ENCODE peak calls at places on chromosomes 1 and 21, in nine cellular contexts. A is AG04450, Y is IMR-90, M is astrocyte, W is breast epithelium, K is heart right ventricle, C is ascending aorta, X is uterus, T is adrenal gland. B is an unnamed sample. For H3K9me3, the result is how much of the 10 kb centered on the place peaks cover.

GRCh38 chr1:233614743-233615521 is 1.0 kb downstream of the KCNK1 start:
- DNase-seq in M (no peak), C (no peak), K (no peak), X (peak), A (no peak), Y (no peak), T (no peak), W (peak), B (no peak)

GRCh38 chr1:182080040-182080439 is 18.5 kb upstream of the ZNF648 start:
- DNase-seq in C (no peak), M (no peak), Y (no peak), W (no peak), X (no peak), K (no peak), T (no peak), A (no peak), B (no peak)

GRCh38 chr1:43317817-43318471 is 17.2 kb downstream of the TIE1 start:
- DNase-seq in K (no peak), Y (peak), A (no peak), W (no peak), X (no peak), M (peak), T (no peak), C (no peak), B (no peak)

GRCh38 chr1:101253976-101254660 is 17.3 kb downstream of the S1PR1 start:
- DNase-seq in C (no peak), A (no peak), Y (peak), M (peak), K (no peak), W (no peak), T (peak), X (peak), B (no peak)

GRCh38 chr1:202023033-202023433 is 12.6 kb downstream of the ELF3 start:
- DNase-seq in C (no peak), A (no peak), Y (no peak), K (no peak), X (no peak), W (peak), T (no peak), M (no peak), B (no peak)

GRCh38 chr1:67843746-67844145 is 10.5 kb upstream of the GNG12 start:
- DNase-seq in A (no peak), T (no peak), X (no peak), W (no peak), C (no peak), Y (no peak), K (no peak), M (no peak), B (no peak)

GRCh38 chr1:67618285-67619018 is 66.5 kb upstream of the GADD45A start:
- DNase-seq in M (peak), X (peak), C (peak), A (peak), Y (peak), K (peak), T (peak), W (peak), B (peak)

GRCh38 chr1:67664048-67664447 is 21.0 kb upstream of the GADD45A start:
- DNase-seq in M (no peak), Y (peak), T (no peak), W (no peak), A (no peak), K (no peak), C (no peak), X (no peak), B (no peak)

GRCh38 chr1:109904105-109904817 is 6.4 kb upstream of the CSF1 start:
- DNase-seq in C (no peak), K (no peak), T (no peak), X (no peak), M (peak), Y (no peak), W (peak), A (no peak), B (no peak)

GRCh38 chr1:165845992-165846748 is 18.8 kb downstream of the UCK2 start:
- DNase-seq in X (no peak), A (no peak), C (no peak), T (no peak), K (no peak), M (no peak), W (no peak), Y (no peak), B (no peak)

GRCh38 chr1:34066921-34067603 is 98.0 kb downstream of the CSMD2 start:
- DNase-seq in K (no peak), T (no peak), Y (peak), W (no peak), X (no peak), C (no peak), M (peak), A (peak), B (no peak)
- H3K9me3 ChIP-seq in K (under half), T (under half), Y (under half), W (under half), X (under half), C (under half), M (under half), A (under half), B (under half)

DNA sequence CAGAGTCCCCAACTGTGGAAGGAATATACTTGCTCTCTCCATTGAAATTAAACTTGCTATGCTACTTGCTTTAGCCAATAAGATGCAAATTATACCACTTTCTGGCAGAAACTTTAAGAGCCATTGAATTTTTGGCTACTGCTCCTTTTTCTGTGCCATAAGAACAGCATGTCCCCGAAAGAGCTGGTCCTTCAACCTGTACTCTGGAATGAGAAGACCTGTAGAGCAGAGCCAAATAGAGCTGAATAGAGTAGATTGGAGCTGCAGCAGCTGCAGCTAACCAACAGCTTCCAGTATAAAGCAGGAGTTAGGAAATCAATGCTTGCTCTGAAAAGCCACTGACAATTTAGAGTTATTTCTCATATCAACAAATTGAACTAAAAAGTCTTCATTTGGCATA is 472.3 kb upstream of the B3GALT2 start:
- DNase-seq in T (no peak), C (no peak), A (no peak), M (no peak), K (no peak), W (no peak), Y (no peak), X (no peak), B (no peak)
- H3K9me3 ChIP-seq in T (under half), C (under half), A (under half), M (under half), K (under half), W (under half), Y (under half), X (under half), B (under half)

DNA sequence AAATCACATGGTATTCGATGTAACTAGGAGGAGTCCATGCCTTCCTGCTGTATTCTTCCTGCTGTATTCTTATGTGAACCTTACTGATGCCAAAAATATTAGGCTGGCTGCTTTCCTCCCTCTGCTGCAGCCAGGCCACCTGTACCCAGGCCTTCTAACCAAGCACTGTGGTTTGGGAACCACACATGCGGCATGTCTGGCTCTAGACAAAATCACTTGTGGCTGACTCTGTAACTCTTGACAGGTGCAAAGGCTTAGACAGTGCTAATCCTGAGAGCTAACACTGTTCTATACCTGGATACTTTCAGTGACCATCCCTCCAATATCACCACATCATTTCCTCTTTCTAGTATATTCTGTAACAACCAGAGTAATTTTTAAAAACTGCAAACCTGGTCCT is 67.7 kb downstream of the PCP4 start:
- DNase-seq in A (no peak), M (no peak), Y (no peak), K (no peak), T (no peak), W (no peak), C (no peak), X (no peak), B (no peak)
- H3K9me3 ChIP-seq in A (under half), M (under half), Y (under half), K (under half), T (under half), W (under half), C (under half), X (under half), B (under half)

DNA sequence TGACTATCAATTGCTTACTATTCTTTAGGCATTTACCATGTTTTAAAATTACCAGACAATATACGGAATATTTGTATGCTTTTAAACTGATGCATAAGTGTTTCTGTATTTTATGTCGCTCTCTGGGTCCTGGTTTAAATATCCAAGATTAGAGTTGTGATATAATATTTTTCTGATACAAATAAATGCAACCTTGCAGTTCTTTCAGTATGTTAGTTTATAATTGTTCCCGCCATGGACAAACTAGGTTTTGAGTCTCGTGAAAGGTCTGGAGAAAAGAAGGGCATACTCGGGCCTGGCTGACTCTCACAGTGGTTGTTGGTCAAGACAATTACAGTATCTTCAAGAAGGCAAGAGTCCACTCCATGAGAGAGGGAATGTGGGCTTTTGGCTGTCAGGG is 72.6 kb upstream of the AJAP1 start:
- DNase-seq in A (no peak), T (no peak), W (no peak), C (no peak), Y (no peak), M (no peak), K (no peak), X (no peak), B (no peak)
- H3K9me3 ChIP-seq in A (under half), T (under half), W (under half), C (under half), Y (under half), M (under half), K (under half), X (under half), B (under half)